ENCODE peak calls at places on chromosomes 16 and 17, in seven cellular contexts. X, T, I, J, B, E and U are unnamed samples.

GRCh38 chr16:83810906-83811305 is 3.1 kb downstream of the HSBP1 start:
- DNase-seq in X (no peak), T (peak), I (no peak), J (no peak), B (no peak), E (no peak), U (no peak)

GRCh38 chr16:48350716-48351115 is 34.5 kb downstream of the SIAH1 start:
- DNase-seq in X (no peak), T (no peak), I (no peak), J (no peak), B (no peak), E (no peak), U (peak)

GRCh38 chr17:6587310-6587709 is 31.0 kb upstream of the PITPNM3 start:
- DNase-seq in X (no peak), T (no peak), I (no peak), J (no peak), B (no peak), E (no peak), U (peak)

GRCh38 chr16:31380201-31380600 is 12.9 kb upstream of the ITGAD start:
- DNase-seq in X (no peak), T (no peak), I (no peak), J (no peak), B (no peak), E (no peak), U (no peak)

GRCh38 chr17:59427425-59427921 is 96.0 kb downstream of the YPEL2 start:
- DNase-seq in X (no peak), T (peak), I (no peak), J (no peak), B (peak), E (no peak), U (peak)

GRCh38 chr16:56370836-56371235 is 54.5 kb downstream of the AMFR start:
- DNase-seq in X (no peak), T (peak), I (no peak), J (no peak), B (no peak), E (no peak), U (no peak)

GRCh38 chr16:67116388-67117311 is 6.9 kb downstream of the PHAF1 start:
- DNase-seq in X (no peak), T (peak), I (no peak), J (no peak), B (no peak), E (no peak), U (peak)

GRCh38 chr17:82507631-82508175 is 11.8 kb upstream of the FOXK2 start:
- DNase-seq in X (no peak), T (no peak), I (no peak), J (no peak), B (no peak), E (no peak), U (no peak)

GRCh38 chr16:30723725-30724355 is 24.4 kb upstream of the PHKG2 start:
- DNase-seq in X (no peak), T (no peak), I (no peak), J (no peak), B (no peak), E (no peak), U (no peak)

GRCh38 chr16:66278111-66278531 is 88.4 kb upstream of the CDH5 start:
- DNase-seq in X (no peak), T (no peak), I (no peak), J (no peak), B (no peak), E (no peak), U (peak)

DNA sequence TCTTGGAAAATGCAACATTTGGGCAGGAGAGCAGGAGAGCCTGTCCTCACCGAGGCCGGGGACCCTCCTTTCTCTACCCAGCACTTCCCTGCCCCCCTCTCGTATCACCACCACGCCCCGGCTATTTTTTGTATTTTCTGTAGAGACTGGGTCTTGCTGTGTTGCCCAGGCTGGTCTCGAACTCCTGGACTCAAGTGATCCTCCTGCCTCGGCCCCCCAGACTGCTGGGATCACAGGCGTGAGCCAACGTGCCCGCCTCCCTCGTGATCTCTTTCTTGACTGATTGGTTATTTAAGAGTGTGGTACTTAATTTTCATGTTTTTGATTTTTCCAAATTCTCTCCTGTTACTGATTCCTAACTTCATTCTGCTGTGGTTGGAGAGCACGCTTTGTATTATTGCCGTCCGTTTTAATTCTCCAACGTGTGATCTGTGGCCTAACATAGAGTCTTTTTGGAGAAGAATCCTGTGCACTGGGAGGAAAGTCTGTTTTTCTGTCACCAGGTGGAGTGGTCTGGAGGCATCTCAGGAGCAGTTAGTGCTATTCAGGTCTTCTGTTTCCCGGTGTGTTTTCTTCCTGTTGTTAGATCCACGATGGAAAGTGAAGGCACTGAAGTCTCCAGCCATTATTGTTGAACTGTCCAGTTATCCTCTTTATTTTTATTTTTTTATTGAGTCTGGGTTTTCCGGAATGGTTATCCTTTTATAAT is 40.4 kb downstream of the ZNF778 start:
- DNase-seq in X (peak), T (no peak), I (no peak), J (no peak), B (no peak), E (no peak), U (no peak)
- H3K4me3 ChIP-seq in X (no peak), T (peak), I (peak), J (no peak), B (peak), E (peak), U (no peak)

GRCh38 chr17:9158545-9159452 is 137.5 kb downstream of the NTN1 start:
- DNase-seq in X (no peak), T (no peak), I (no peak), J (no peak), B (no peak), E (no peak), U (no peak)

GRCh38 chr17:9166678-9167077 is 145.4 kb downstream of the NTN1 start:
- DNase-seq in X (no peak), T (no peak), I (no peak), J (no peak), B (no peak), E (no peak), U (no peak)

GRCh38 chr17:9162275-9162985 is 141.1 kb downstream of the NTN1 start:
- DNase-seq in X (peak), T (no peak), I (no peak), J (no peak), B (no peak), E (no peak), U (peak)
- TF ChIP-seq CTCF in X (peak), T (no peak), I (peak), J (peak), B (no peak), E (no peak), U (peak)

DNA sequence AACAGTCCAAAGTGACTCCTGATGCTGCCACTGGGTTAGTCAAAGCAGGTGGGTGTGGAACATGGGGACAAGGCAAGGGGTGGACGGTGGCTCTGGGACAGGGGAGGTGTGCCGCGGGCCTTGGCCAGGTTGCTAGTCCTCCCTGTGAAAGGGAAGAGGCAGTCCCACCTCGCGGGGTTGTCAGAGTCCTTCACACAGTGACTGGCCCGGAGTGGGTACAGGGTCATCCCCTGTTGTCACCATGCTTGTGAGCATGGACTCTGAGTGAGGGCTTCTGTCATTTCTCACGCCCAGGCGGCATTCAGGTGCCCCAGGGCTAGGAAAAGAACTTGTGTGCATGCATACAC is 3.1 kb upstream of the ZNF469 start:
- DNase-seq in X (peak), T (no peak), I (peak), J (no peak), B (no peak), E (peak), U (no peak)
- H3K4me3 ChIP-seq in X (no peak), T (no peak), I (no peak), J (no peak), B (no peak), E (no peak), U (no peak)

DNA sequence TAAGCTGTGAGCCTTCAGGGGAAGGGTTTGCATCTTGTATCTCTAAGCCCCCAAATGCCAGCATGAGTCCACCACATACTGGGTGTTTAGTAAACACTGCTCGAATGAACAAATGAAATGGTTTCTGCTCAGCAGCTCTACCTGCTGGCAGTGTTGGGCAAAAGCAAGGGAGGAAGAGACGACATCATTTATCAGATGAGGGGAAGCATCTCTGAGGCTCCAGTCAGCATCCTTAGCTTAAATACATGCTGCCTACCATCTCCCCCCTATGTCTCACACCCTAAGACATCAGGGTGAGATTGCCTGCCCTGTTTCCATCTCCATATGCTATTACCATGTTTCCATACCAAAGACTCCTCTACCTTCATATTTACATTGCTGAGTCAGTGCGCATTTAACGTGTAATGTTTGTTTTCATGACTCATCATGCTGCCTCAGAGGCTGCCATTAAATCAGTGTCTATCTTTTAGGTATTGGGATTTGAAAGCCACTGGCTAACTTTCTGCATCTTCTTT is 379.8 kb downstream of the UTP18 start:
- DNase-seq in X (peak), T (no peak), I (no peak), J (no peak), B (no peak), E (no peak), U (peak)
- TF ChIP-seq CTCF in X (no peak), T (no peak), I (peak), J (peak), B (no peak), E (peak), U (peak)

GRCh38 chr17:14304222-14304844 is 3.5 kb downstream of the HS3ST3B1 start:
- DNase-seq in X (no peak), T (no peak), I (no peak), J (no peak), B (no peak), E (no peak), U (no peak)
- H3K4me3 ChIP-seq in X (peak), T (peak), I (peak), J (peak), B (no peak), E (peak), U (no peak)

DNA sequence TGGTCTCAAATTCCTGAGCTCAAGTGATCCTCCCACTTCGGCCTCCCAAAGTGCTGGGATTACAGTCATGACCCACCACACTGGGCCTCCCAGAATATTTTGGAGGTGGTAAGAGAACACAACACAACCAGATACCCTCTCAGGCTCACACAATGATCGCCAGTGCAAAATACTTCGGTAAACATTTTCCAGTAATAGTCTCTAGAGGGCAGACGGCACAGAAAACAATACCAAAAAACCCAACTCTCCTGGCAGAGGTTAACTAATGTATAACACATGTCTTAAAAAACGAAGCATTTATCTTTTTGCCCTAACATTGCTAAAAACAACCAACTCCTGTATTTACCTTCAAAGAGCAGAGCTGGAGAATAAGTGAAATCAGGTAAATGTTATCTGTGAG is 10.5 kb downstream of the NUFIP2 start:
- DNase-seq in X (peak), T (peak), I (no peak), J (no peak), B (no peak), E (no peak), U (no peak)
- TF ChIP-seq CTCF in X (peak), T (peak), I (no peak), J (peak), B (no peak), E (no peak), U (peak)

DNA sequence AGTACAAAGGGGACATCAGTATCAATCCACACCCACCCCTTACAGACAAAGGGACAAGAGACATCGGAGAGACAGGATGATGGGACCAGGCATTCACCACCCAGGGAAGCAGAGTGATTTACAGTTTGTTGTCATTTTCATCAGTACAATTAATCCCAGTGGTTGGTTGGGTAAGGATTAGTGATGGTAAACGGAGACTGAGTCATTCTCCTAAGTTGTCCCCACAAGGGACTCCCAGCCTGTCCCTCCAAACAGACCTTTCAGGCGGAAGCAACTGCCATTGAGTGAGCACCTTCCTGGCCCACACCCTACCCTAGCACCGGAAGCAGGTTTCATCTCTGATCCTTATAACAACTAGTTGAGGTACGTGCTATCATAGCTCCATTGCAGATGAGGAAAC is 11.2 kb downstream of the PPL start:
- DNase-seq in X (no peak), T (no peak), I (no peak), J (no peak), B (no peak), E (no peak), U (no peak)
- H3K4me3 ChIP-seq in X (no peak), T (no peak), I (no peak), J (no peak), B (no peak), E (no peak), U (no peak)